ENCODE peak calls at places on chromosomes 2 and 18, in ten cellular contexts. X is hepatocyte, V is left lung, G is upper lobe of right lung, R is neural progenitor cell, J is neuronal stem cell, W is IMR-90, O is uterus, H is mammary epithelial cell, Z is RWPE2. S is an unnamed sample.

GRCh38 chr2:170969872-170970271 is 40.8 kb downstream of the GORASP2 start:
- DNase-seq in X (no peak), V (no peak), G (no peak), R (no peak), J (no peak), W (no peak), O (no peak), H (no peak), Z (no peak), S (no peak)

GRCh38 chr2:108128226-108128786 is 111.5 kb upstream of the SULT1C3 start:
- DNase-seq in X (no peak), V (no peak), G (no peak), R (no peak), J (no peak), W (no peak), O (no peak), H (no peak), Z (no peak), S (no peak)

GRCh38 chr2:5938566-5938896 is 246.3 kb downstream of the SOX11 start:
- DNase-seq in X (peak; percentile 34), V (no peak), G (no peak), R (peak; percentile 49), J (no peak), W (no peak), O (no peak), H (no peak), Z (no peak), S (no peak)

GRCh38 chr2:224155371-224155770 is 116.3 kb upstream of the SERPINE2 start:
- DNase-seq in X (no peak), V (no peak), G (no peak), R (no peak), J (no peak), W (no peak), O (no peak), H (no peak), Z (no peak), S (no peak)

GRCh38 chr2:85669549-85669948 is 1.6 kb upstream of the SFTPB start:
- DNase-seq in X (no peak), V (no peak), G (no peak), R (no peak), J (no peak), W (no peak), O (no peak), H (no peak), Z (no peak), S (no peak)

GRCh38 chr2:241798631-241799521 is 10.1 kb upstream of the NEU4 start:
- DNase-seq in X (no peak), V (no peak), G (no peak), R (no peak), J (no peak), W (no peak), O (no peak), H (no peak), Z (peak; percentile 54), S (no peak)

GRCh38 chr2:98027535-98027934 is 31.8 kb upstream of the TMEM131 start:
- DNase-seq in X (no peak), V (no peak), G (no peak), R (no peak), J (no peak), W (no peak), O (no peak), H (no peak), Z (no peak), S (no peak)

GRCh38 chr2:241139531-241140444 is 9.5 kb downstream of the PASK start:
- DNase-seq in X (no peak), V (no peak), G (no peak), R (no peak), J (no peak), W (no peak), O (no peak), H (no peak), Z (no peak), S (no peak)

GRCh38 chr2:195022514-195022842 is 634.5 kb upstream of the SLC39A10 start:
- DNase-seq in X (no peak), V (peak; percentile 49), G (no peak), R (no peak), J (no peak), W (no peak), O (no peak), H (no peak), Z (no peak), S (no peak)

GRCh38 chr2:195018462-195018861 is 638.6 kb upstream of the SLC39A10 start:
- DNase-seq in X (no peak), V (no peak), G (no peak), R (no peak), J (no peak), W (peak; percentile 0), O (no peak), H (no peak), Z (no peak), S (no peak)

GRCh38 chr2:195026261-195026660 is 630.8 kb upstream of the SLC39A10 start:
- DNase-seq in X (peak; percentile 19), V (no peak), G (no peak), R (no peak), J (no peak), W (peak; percentile 6), O (no peak), H (peak; percentile 18), Z (no peak), S (no peak)

GRCh38 chr2:195017890-195018289 is 639.1 kb upstream of the SLC39A10 start:
- DNase-seq in X (no peak), V (no peak), G (no peak), R (no peak), J (no peak), W (no peak), O (no peak), H (no peak), Z (no peak), S (no peak)

DNA sequence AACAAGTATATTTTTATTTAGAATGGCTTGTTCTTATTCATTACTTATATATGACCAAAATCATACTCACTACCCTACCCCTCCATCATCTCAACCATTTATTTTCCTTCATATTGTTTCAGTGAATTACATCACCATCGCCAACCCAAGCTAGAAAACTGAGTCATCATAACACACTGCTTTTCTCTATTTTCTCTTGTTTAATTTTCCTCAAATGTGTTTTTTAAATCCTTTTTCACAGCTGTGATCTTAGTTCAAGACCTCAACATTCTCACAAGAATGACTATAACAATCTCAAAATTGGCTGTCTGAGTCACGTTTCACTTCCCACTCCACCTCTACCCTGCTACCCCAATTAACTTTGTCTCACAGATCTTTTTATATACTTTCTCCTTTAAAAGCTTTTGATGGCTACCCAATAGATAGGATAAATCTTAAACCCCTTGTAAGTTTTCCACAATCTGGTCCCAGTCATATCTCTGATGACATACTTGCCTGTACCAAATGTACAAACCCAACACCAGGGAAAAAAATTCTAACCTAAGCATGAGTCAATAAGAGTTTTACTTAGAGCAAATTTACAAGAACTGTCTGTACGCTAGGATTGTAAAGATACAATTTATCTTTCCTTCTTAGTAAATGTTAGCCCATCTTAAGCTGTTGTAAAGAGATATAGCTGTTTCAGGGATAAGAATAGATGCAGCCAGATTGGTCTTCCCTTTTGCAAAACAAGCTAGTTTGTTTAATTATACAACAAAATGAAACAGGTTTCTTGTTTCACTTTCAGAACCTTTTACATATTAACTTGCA is 635.1 kb upstream of the SLC39A10 start:
- DNase-seq in X (no peak), V (no peak), G (no peak), R (no peak), J (no peak), W (no peak), O (no peak), H (no peak), Z (no peak), S (no peak)
- H3K4me3 ChIP-seq in X (no peak overlapping the region), V (no peak overlapping the region), G (no peak overlapping the region), R (no peak overlapping the region), J (no peak overlapping the region), W (no peak overlapping the region), O (no peak overlapping the region), H (no peak overlapping the region), Z (no peak overlapping the region), S (no peak overlapping the region)

GRCh38 chr2:46565364-46565763 is 86.0 kb downstream of the TMEM247 start:
- DNase-seq in X (no peak), V (no peak), G (no peak), R (no peak), J (no peak), W (no peak), O (no peak), H (no peak), Z (no peak), S (no peak)
- H3K4me1 ChIP-seq in X (no peaks in the 10 kb centered on the region), V (peaks cover 9% of the 10 kb centered on the region), G (peaks cover 24% of the 10 kb centered on the region), R (no peaks in the 10 kb centered on the region), J (no peaks in the 10 kb centered on the region), W (peaks cover 19% of the 10 kb centered on the region), O (peaks cover 13% of the 10 kb centered on the region), H (no peaks in the 10 kb centered on the region), Z (no peaks in the 10 kb centered on the region), S (peaks cover 89% of the 10 kb centered on the region)

GRCh38 chr2:148554459-148555247 is 89.9 kb upstream of the EPC2 start:
- DNase-seq in X (no peak), V (no peak), G (no peak), R (no peak), J (no peak), W (no peak), O (no peak), H (peak; percentile 6), Z (no peak), S (no peak)

GRCh38 chr2:148553332-148553887 is 91.1 kb upstream of the EPC2 start:
- DNase-seq in X (no peak), V (no peak), G (no peak), R (no peak), J (no peak), W (no peak), O (no peak), H (no peak), Z (no peak), S (no peak)

GRCh38 chr2:148549001-148549400 is 95.5 kb upstream of the EPC2 start:
- DNase-seq in X (no peak), V (no peak), G (no peak), R (no peak), J (no peak), W (no peak), O (no peak), H (no peak), Z (no peak), S (no peak)

GRCh38 chr2:148555622-148556294 is 88.8 kb upstream of the EPC2 start:
- DNase-seq in X (no peak), V (no peak), G (no peak), R (no peak), J (no peak), W (no peak), O (no peak), H (no peak), Z (no peak), S (no peak)

DNA sequence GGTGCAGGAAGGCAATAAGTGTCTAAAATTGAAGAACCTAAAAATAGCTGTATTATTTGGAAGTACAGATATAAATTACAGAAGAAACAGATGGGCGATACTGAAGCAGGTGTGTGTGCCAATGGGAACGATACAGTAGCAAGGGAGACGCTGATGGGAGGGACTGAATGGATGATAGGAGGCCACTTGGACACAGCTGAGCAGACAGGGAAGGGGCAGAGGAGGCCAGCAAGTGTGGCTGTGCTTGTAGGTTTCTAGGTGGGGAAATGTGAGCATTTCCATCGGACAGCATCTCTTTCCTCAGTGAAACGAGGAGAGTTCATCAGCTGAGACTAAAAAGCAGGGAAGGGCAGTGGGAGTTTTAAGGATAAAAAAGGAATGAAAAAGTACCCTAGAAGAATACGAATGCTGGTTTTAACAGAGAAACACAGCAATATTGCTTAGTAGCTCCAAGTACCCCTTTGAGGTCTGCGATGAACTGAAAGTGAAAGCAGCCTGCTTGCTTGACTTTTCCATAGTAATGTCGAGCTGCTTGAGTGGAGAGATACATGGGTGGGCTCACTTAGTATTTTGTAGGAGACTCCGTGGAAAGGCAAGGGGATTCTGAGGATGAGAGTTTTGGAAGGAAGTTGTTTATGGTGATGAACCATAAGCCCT is 91.7 kb upstream of the EPC2 start:
- DNase-seq in X (no peak), V (no peak), G (no peak), R (no peak), J (no peak), W (peak; percentile 22), O (no peak), H (no peak), Z (no peak), S (no peak)
- H3K27ac ChIP-seq in X (no peak overlapping the region), V (peak overlapping the region; percentile 9), G (peak overlapping the region; percentile 28), R (no peak overlapping the region), J (no peak overlapping the region), W (no peak overlapping the region), O (no peak overlapping the region), H (no peak overlapping the region), Z (no peak overlapping the region), S (no peak overlapping the region)

DNA sequence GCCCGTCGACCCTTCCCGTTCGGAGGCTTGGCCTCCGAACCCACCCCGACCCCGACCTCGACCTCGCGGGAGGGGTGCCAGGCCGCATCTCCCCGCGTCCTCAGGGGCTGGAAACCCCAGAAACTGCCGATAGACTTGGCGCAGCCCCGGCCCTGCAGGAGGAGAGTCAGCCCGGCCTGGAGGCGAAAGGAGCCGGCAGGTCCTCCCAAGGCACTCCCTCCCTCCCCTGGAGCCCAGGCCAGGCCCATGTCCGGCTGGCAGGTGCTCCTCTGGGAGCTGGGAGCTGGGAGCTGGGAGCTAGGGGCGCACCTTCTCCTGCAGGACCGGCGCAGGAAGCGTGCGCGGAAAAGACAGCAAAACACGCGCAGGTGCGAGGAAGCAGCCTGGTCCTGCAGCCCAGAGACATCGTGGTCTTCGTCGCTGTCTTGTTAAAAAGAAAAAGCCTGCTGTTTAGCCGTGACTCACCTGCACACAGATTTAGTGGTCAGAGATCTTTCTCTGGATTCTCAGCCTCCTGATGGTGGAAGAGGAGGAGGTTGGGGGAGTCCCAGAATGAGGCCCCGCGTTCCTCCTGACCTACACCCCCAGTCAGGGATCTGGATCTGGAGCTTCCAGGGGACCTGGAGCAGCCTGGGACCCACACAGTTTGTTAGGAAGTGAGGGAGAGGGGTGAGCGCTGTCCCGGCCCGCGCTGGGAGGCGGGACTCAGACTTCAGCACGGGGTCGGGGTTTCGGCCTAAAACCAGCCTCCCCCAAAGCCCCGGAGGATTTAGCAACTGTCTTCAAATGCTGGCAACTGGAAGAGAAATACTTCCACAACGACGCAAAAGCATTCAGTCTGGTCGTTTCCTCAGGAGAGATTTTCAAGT is 702 bp upstream of the MBP start:
- DNase-seq in X (peak; percentile 72), V (peak; percentile 88), G (peak; percentile 83), R (peak; percentile 52), J (no peak), W (no peak), O (peak; percentile 67), H (no peak), Z (no peak), S (peak; percentile 46)
- H3K4me3 ChIP-seq in X (peak overlapping the region; percentile 92), V (peak overlapping the region; percentile 76), G (peak overlapping the region; percentile 85), R (peak overlapping the region; percentile 79), J (no peak overlapping the region), W (no peak overlapping the region), O (peak overlapping the region; percentile 56), H (peak overlapping the region; percentile 53), Z (peak overlapping the region; percentile 68), S (peak overlapping the region; percentile 45)

S was measured in cardiac muscle cell.